ENCODE peak calls at places on chromosomes 1 and 21, in nine cellular contexts. W is colonic mucosa, S is HCT116, V is right atrium auricular region, O is lower lobe of right lung, K is neural progenitor cell, N is body of pancreas, A is right lobe of liver, I is upper lobe of left lung. E is an unnamed sample. For H3K4me1 and H3K9me3, the result is how much of the 10 kb centered on the place peaks cover.

GRCh38 chr1:171486048-171486519 is 754 bp downstream of the PRRC2C start:
- DNase-seq in W (peak), S (peak), V (no peak), O (no peak), K (no peak), N (peak), A (no peak), I (peak), E (peak)

GRCh38 chr21:37153935-37154350 is 80.9 kb downstream of the TTC3 start:
- DNase-seq in W (peak), S (no peak), V (no peak), O (no peak), K (peak), N (peak), A (peak), I (peak), E (no peak)

GRCh38 chr1:46646844-46647243 is 21.3 kb downstream of the ATPAF1 start:
- DNase-seq in W (no peak), S (no peak), V (no peak), O (no peak), K (no peak), N (no peak), A (no peak), I (no peak), E (no peak)

GRCh38 chr1:7493711-7494110 is 277.4 kb upstream of the VAMP3 start:
- DNase-seq in W (no peak), S (no peak), V (no peak), O (no peak), K (no peak), N (no peak), A (no peak), I (no peak), E (no peak)

GRCh38 chr1:96472471-96472870 is 249.1 kb upstream of the PTBP2 start:
- DNase-seq in W (no peak), S (no peak), V (no peak), O (no peak), K (no peak), N (no peak), A (no peak), I (no peak), E (no peak)

GRCh38 chr1:209246660-209247059 is 336.9 kb upstream of the CAMK1G start:
- DNase-seq in W (no peak), S (no peak), V (no peak), O (no peak), K (no peak), N (no peak), A (no peak), I (no peak), E (no peak)

GRCh38 chr1:52707927-52708655 is 9.9 kb upstream of the COA7 start:
- DNase-seq in W (no peak), S (no peak), V (no peak), O (peak), K (no peak), N (peak), A (no peak), I (peak), E (no peak)

GRCh38 chr21:14533555-14534400 is 12.3 kb downstream of the SAMSN1 start:
- DNase-seq in W (no peak), S (peak), V (no peak), O (no peak), K (no peak), N (no peak), A (no peak), I (no peak), E (peak)

GRCh38 chr21:26752849-26753248 is 92.4 kb downstream of the ADAMTS1 start:
- DNase-seq in W (no peak), S (no peak), V (no peak), O (no peak), K (no peak), N (no peak), A (no peak), I (no peak), E (no peak)

GRCh38 chr1:29125237-29125641 is 1.5 kb upstream of the TMEM200B start:
- DNase-seq in W (no peak), S (no peak), V (no peak), O (no peak), K (peak), N (no peak), A (no peak), I (no peak), E (no peak)
- H3K4me1 ChIP-seq in W (under half), S (under half), V (under half), O (under half), K (under half), N (under half), A (under half), I (under half), E (under half)

GRCh38 chr1:34929497-34929852 is at the start of gene DLGAP3:
- DNase-seq in W (peak), S (no peak), V (no peak), O (no peak), K (peak), N (peak), A (no peak), I (no peak), E (no peak)

GRCh38 chr1:34930702-34931071 is 1.2 kb upstream of the DLGAP3 start:
- DNase-seq in W (no peak), S (no peak), V (no peak), O (no peak), K (no peak), N (no peak), A (no peak), I (no peak), E (no peak)

GRCh38 chr1:34928865-34929496 is 469 bp downstream of the DLGAP3 start:
- DNase-seq in W (peak), S (no peak), V (no peak), O (no peak), K (no peak), N (no peak), A (no peak), I (no peak), E (no peak)

GRCh38 chr1:34928066-34928864 is 1.2 kb downstream of the DLGAP3 start:
- DNase-seq in W (peak), S (no peak), V (no peak), O (no peak), K (no peak), N (no peak), A (no peak), I (no peak), E (no peak)

DNA sequence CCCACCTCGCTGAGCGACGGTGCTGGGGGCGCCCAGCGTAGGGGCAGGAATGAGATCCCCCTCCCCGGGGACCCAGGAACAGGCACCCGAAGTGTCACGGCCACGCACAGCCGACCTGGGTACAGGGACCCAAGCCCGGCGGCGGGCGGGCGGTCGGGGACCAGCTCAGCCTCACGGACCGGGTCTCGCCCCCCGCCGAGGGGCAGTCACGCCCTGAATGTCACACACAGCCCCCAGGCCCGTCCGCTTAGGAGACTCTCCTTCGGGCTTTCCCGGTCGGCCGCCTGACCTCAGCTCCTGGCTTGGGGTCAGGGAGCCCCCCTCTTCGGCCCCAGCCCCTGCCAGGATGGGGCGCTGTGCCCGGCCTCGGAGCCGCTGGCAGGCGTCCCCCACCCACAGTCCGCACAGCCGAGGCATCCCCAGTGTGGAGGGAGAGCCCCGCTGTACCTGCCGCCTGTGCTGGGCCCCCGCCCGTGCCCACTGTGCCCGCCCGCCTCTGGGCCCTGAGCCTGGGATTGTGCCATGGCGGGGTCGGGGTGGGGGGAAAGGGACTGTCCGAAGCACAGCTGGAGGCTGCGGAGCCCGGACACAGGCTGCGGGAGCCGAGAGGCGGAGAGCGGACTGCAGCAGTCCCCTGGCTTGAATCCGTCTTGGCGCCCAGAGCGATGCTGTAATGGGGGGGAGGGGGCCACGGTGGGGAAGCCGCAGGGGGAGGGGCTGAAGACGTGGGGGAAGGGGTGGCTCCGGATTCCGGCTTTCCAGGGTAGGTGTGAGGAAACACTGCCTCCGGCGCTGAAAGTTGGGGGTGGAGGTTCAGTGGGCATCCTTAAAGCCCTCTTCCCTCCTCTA is 627 bp upstream of the DLGAP3 start:
- DNase-seq in W (no peak), S (no peak), V (no peak), O (no peak), K (peak), N (no peak), A (no peak), I (no peak), E (no peak)
- H3K4me3 ChIP-seq in W (peak), S (no peak), V (peak), O (peak), K (peak), N (peak), A (no peak), I (peak), E (no peak)

DNA sequence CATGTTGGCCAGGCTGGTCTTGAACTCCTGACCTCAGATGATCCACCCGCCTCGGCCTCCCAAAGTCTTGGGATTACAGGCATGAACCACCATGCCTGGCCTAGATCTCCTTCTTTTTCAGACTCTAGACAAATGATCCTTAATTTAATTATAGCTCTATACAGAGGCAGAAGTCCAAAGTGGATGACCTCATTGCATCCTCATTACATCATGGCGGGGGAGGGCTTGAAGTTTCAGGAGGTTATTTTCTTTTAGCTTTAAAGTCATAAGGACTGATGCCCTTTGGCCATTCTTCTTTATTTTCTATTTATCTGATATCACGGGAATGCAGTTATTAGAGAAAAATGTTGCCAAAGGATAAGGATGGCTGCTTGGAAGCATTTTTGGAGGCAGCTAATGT is 14.1 kb upstream of the MARK1 start:
- DNase-seq in W (no peak), S (no peak), V (no peak), O (no peak), K (no peak), N (no peak), A (no peak), I (no peak), E (no peak)
- H3K9me3 ChIP-seq in W (under half), S (under half), V (under half), O (under half), K (under half), N (under half), A (under half), I (under half), E (under half)

GRCh38 chr21:34076835-34077234 is 3.5 kb downstream of the MRPS6 start:
- DNase-seq in W (no peak), S (no peak), V (no peak), O (no peak), K (no peak), N (no peak), A (no peak), I (no peak), E (no peak)
- H3K4me1 ChIP-seq in W (under half), S (under half), V (under half), O (under half), K (half or more), N (under half), A (under half), I (under half), E (half or more)

DNA sequence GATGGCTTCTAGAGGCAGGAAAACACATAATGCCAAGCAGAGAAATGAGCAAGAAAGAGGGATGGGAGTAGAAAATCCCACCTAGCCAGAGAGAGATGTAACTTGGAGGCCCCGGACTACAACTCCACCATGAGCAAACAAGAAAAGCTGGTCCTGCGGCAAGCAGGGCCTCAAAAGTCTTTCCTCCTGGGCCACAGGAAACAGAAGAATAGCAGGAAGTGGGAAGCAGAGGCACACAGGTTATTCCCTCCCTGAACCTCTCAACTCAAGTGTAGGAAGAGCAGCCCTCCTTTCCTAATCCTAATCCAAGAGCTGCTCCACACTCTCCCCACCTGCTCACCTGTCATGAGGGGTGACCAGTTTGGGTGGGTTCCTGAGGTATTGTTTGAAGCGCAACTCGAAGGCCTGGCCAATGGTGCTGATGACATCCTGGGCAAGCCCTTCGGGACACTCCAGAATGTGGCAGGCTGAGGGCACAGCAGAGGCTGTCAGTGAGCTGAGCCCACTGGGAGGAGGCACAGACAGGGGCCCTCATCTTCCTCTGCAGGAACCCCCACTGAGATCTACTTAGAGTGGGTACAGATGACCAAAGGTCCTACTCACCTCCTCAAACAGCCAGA is 3.1 kb downstream of the SHC1 start:
- DNase-seq in W (no peak), S (no peak), V (no peak), O (no peak), K (no peak), N (no peak), A (no peak), I (no peak), E (no peak)
- H3K4me3 ChIP-seq in W (no peak), S (no peak), V (no peak), O (no peak), K (no peak), N (no peak), A (no peak), I (no peak), E (no peak)

DNA sequence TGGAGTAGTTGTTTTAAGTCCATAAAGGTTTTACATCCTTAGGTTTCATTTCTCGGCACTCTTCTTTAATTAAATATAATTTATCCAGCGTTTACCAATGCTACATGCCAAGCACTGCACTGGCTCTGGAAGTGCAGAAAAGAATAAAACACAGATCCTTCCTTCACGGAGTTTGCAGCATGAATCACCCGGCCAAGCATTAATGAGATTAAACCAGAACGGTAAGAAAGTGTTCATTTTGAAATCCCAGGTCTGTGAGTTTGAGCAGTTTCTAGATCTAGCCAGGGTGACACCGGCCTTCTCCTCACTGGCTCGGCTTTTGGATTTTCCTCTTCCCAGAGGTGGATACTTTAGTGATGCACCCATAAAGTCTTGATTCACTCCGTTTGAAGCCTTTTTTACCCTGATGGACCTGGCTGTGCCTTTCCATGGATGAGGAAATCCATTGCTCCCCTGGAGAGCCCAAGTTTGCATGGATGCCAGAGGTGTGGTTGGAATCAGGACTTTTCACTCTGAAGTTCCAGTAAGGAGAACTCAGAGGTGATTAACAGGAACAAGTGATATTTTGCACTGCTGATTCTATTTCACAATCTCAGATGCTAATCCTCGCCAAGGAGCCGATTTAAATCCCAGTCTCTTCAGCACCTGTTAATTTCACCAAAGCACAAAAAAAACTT is 109.4 kb downstream of the KAZN start:
- DNase-seq in W (no peak), S (no peak), V (no peak), O (no peak), K (no peak), N (no peak), A (no peak), I (peak), E (no peak)
- H3K9me3 ChIP-seq in W (under half), S (under half), V (under half), O (under half), K (under half), N (under half), A (under half), I (under half), E (under half)

GRCh38 chr1:27877115-27877416 is 4.7 kb downstream of the THEMIS2 start:
- DNase-seq in W (no peak), S (no peak), V (no peak), O (no peak), K (no peak), N (no peak), A (no peak), I (no peak), E (no peak)
- H3K4me1 ChIP-seq in W (under half), S (under half), V (under half), O (under half), K (under half), N (under half), A (under half), I (under half), E (under half)

GRCh38 chr1:217910205-217910604 is 279.1 kb downstream of the SPATA17 start:
- DNase-seq in W (no peak), S (no peak), V (no peak), O (no peak), K (no peak), N (no peak), A (no peak), I (no peak), E (no peak)

GRCh38 chr1:217917277-217917887 is 286.2 kb downstream of the SPATA17 start:
- DNase-seq in W (no peak), S (no peak), V (no peak), O (no peak), K (no peak), N (no peak), A (no peak), I (no peak), E (no peak)

GRCh38 chr1:217910791-217911320 is 279.7 kb downstream of the SPATA17 start:
- DNase-seq in W (no peak), S (no peak), V (no peak), O (no peak), K (no peak), N (no peak), A (no peak), I (no peak), E (no peak)

GRCh38 chr1:217907504-217907903 is 276.4 kb downstream of the SPATA17 start:
- DNase-seq in W (no peak), S (no peak), V (no peak), O (no peak), K (no peak), N (no peak), A (no peak), I (no peak), E (no peak)

DNA sequence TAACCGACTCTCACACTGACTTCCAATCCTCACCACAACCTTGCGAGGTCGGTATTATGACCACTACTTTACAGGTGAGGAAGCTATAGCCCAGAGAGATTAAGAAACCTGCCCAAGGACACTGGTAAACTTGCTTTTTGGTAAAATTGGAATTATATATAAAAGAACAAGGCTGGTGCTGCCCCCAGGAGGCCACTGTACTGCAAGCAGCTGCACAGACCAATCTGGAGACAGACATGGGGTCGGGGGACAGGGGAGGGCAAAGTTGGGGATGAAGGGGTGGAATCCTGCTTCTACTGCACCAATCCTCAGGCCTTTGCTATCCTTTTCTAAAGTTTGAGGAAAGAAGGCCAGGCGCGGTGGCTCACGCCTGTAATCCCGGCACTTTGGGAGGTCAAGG is 280.8 kb downstream of the SPATA17 start:
- DNase-seq in W (no peak), S (no peak), V (no peak), O (no peak), K (no peak), N (no peak), A (no peak), I (no peak), E (no peak)
- H3K4me3 ChIP-seq in W (no peak), S (no peak), V (no peak), O (no peak), K (no peak), N (no peak), A (no peak), I (no peak), E (no peak)

GRCh38 chr1:79129914-79130313 is 123.4 kb upstream of the ADGRL4 start:
- DNase-seq in W (no peak), S (no peak), V (no peak), O (no peak), K (no peak), N (no peak), A (no peak), I (no peak), E (no peak)
- H3K9me3 ChIP-seq in W (under half), S (under half), V (under half), O (under half), K (under half), N (under half), A (under half), I (under half), E (under half)

DNA sequence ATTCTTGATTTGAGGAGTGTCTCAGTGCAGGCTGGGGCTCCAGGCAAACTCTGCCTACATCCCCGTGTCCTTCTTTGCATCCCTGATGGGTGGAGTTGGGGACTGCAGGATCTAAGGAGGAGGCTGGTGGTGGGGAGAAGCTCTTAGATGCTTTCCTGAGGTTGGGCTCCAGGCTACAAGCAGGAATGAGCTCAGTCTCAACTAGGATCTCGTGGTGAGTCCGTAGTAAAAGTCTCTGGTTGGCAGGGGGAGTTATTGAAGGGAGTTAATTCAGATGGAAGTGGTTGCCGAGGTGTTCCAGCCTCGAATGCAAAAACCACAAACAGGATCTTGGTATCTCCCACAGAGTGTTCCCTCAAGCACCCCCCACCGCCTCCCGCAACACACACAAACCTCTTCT is 35.0 kb downstream of the TMCC2 start:
- DNase-seq in W (no peak), S (no peak), V (no peak), O (no peak), K (no peak), N (no peak), A (no peak), I (no peak), E (no peak)
- H3K4me1 ChIP-seq in W (under half), S (under half), V (under half), O (half or more), K (under half), N (under half), A (under half), I (under half), E (under half)

E was measured in CD4-positive, CD25-positive, alpha-beta regulatory T cell.